ENCODE peak calls at places on chromosomes 4 and X, in five cellular contexts. V, G, J, M and K are unnamed samples.
A peak's percentile ranks its signal among the peaks of the same experiment; 100 is the strongest.

GRCh38 chr4:77100234-77100633 is 24.4 kb upstream of the CCNI start:
- DNase-seq in V (no peak), G (no peak), J (no peak), M (no peak), K (no peak)

GRCh38 chr4:44544158-44544557 is 95.5 kb upstream of the KCTD8 start:
- DNase-seq in V (no peak), G (no peak), J (no peak), M (no peak), K (no peak)

GRCh38 chr4:7101692-7102515 is 34.0 kb upstream of the GRPEL1 start:
- DNase-seq in V (peak; percentile 62), G (peak; percentile 46), J (peak; percentile 73), M (peak; percentile 29), K (peak; percentile 77)

GRCh38 chrX:50707955-50708694 is 105.9 kb downstream of the SHROOM4 start:
- DNase-seq in V (no peak), G (no peak), J (no peak), M (no peak), K (no peak)

GRCh38 chr4:152258804-152259708 is 276.8 kb downstream of the FBXW7 start:
- DNase-seq in V (no peak), G (peak; percentile 48), J (no peak), M (no peak), K (no peak)

GRCh38 chr4:3413675-3414420 is 27.9 kb upstream of the HGFAC start:
- DNase-seq in V (no peak), G (no peak), J (no peak), M (no peak), K (no peak)

GRCh38 chrX:7318246-7318645 is 170.3 kb upstream of the PUDP start:
- DNase-seq in V (no peak), G (no peak), J (no peak), M (no peak), K (no peak)

GRCh38 chrX:56797966-56798711 is 69.1 kb downstream of the NBDY start:
- DNase-seq in V (peak; percentile 59), G (no peak), J (no peak), M (no peak), K (no peak)

GRCh38 chr4:24974252-24974580 is 56.5 kb downstream of the LGI2 start:
- DNase-seq in V (no peak), G (no peak), J (no peak), M (no peak), K (no peak)

GRCh38 chr4:124943145-124943889 is 230.8 kb upstream of the ANKRD50 start:
- DNase-seq in V (no peak), G (peak; percentile 24), J (no peak), M (no peak), K (no peak)

GRCh38 chrX:131060147-131060546 is 2.0 kb downstream of the ARHGAP36 start:
- DNase-seq in V (no peak), G (no peak), J (no peak), M (no peak), K (no peak)

GRCh38 chr4:144574004-144574403 is 72.0 kb upstream of the HHIP start:
- DNase-seq in V (no peak), G (no peak), J (peak; percentile 22), M (no peak), K (no peak)

GRCh38 chr4:39840027-39840426 is 137.7 kb downstream of the PDS5A start:
- DNase-seq in V (no peak), G (no peak), J (no peak), M (no peak), K (no peak)

GRCh38 chr4:107988763-107989035 is 990 bp upstream of the HADH start:
- DNase-seq in V (no peak), G (no peak), J (no peak), M (no peak), K (no peak)

GRCh38 chrX:113962338-113962737 is 621.5 kb upstream of the HTR2C start:
- DNase-seq in V (no peak), G (no peak), J (no peak), M (no peak), K (no peak)

GRCh38 chr4:171101845-171102244 is 711.4 kb upstream of the GALNTL6 start:
- DNase-seq in V (peak; percentile 4), G (no peak), J (no peak), M (no peak), K (no peak)

GRCh38 chr4:145796338-145796737 is 116.4 kb downstream of the C4orf51 start:
- DNase-seq in V (no peak), G (no peak), J (no peak), M (no peak), K (no peak)

GRCh38 chrX:9681422-9681821 is 84.2 kb downstream of the GPR143 start:
- DNase-seq in V (no peak), G (no peak), J (no peak), M (no peak), K (no peak)

GRCh38 chrX:41408576-41408975 is 38.6 kb upstream of the NYX start:
- DNase-seq in V (no peak), G (no peak), J (no peak), M (no peak), K (no peak)

GRCh38 chr4:155249036-155249566 is 40.7 kb downstream of the NPY2R start:
- DNase-seq in V (no peak), G (no peak), J (no peak), M (no peak), K (no peak)

GRCh38 chr4:147958459-147959065 is 226.7 kb downstream of the ARHGAP10 start:
- DNase-seq in V (no peak), G (no peak), J (peak; percentile 12), M (no peak), K (no peak)

GRCh38 chr4:52586069-52586468 is 73.0 kb downstream of the USP46 start:
- DNase-seq in V (no peak), G (no peak), J (no peak), M (no peak), K (no peak)

GRCh38 chrX:41672643-41673042 is 16.1 kb upstream of the GPR34 start:
- DNase-seq in V (no peak), G (no peak), J (no peak), M (no peak), K (no peak)

GRCh38 chrX:84865113-84865512 is 138.6 kb upstream of the APOOL start:
- DNase-seq in V (no peak), G (no peak), J (no peak), M (no peak), K (no peak)

GRCh38 chr4:122666527-122667245 is 45.8 kb upstream of the IL21 start:
- DNase-seq in V (no peak), G (peak; percentile 52), J (no peak), M (no peak), K (no peak)

GRCh38 chrX:14125451-14125850 is 95.8 kb upstream of the GEMIN8 start:
- DNase-seq in V (no peak), G (no peak), J (no peak), M (no peak), K (no peak)

DNA sequence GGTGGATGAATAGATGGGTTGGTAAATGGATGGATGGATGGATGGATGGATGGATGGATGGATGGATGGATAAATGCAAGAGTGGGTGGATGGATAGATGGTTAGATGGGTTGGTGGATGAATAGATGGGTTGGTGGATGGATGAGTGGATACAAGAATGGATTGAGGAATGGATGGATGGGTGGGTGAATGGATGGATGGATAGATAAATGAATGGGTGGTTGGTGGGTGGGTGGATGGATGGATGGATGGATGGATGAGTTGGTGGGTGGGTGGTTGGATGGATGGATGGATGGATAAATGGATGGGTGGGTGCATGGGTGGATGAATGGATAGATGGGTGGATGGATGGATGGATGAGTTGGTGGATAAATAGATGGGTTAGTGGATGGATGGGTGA is 13.8 kb upstream of the CRLF2 start:
- DNase-seq in V (no peak), G (no peak), J (no peak), M (no peak), K (no peak)
- H3K9me3 ChIP-seq in V (no peaks in the 10 kb centered on the region), G (no peaks in the 10 kb centered on the region), J (no peaks in the 10 kb centered on the region), M (peaks cover 10% of the 10 kb centered on the region), K (peaks cover 6% of the 10 kb centered on the region)

DNA sequence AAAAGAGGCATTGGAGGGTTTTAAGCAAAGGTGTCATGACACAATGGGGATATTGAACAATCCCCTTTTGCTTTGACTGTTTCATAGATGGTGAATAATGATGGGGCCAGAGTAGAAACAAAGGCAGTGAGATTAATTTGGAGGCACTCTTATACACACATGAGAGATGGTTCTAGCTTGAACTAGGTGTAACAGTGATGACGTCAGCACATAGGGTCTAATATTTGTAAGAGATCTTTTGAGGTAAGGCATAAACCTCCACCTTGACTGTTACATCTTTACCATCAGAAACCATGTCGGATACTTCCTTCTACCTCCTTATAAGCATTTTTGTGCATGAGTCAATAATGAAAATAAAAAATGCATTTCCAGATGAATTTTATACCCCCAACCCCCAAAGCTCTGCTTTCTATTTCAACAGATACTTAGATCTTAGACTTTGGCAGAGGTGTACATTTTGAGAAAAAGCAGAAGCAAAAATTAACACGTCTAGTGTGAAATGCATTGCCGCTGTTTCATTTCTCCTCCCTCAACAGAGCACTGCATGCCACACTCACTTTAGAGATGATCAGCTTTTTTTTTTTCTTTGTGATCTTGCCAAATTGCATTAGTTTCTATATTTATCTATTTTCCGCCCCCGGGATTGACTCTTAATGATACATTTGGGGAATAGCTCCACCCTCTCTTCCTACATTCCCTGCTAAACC is 87.2 kb downstream of the HS3ST1 start:
- DNase-seq in V (no peak), G (no peak), J (no peak), M (no peak), K (no peak)
- H3K9me3 ChIP-seq in V (no peaks in the 10 kb centered on the region), G (no peaks in the 10 kb centered on the region), J (no peaks in the 10 kb centered on the region), M (no peaks in the 10 kb centered on the region), K (no peaks in the 10 kb centered on the region)

GRCh38 chr4:126871810-126872209 is 760.9 kb upstream of the INTU start:
- DNase-seq in V (no peak), G (no peak), J (no peak), M (no peak), K (no peak)

GRCh38 chr4:126874533-126874932 is 758.2 kb upstream of the INTU start:
- DNase-seq in V (no peak), G (no peak), J (no peak), M (no peak), K (no peak)

GRCh38 chr4:126869967-126870366 is 762.8 kb upstream of the INTU start:
- DNase-seq in V (no peak), G (no peak), J (no peak), M (no peak), K (no peak)
- H3K9me3 ChIP-seq in V (no peaks in the 10 kb centered on the region), G (no peaks in the 10 kb centered on the region), J (no peaks in the 10 kb centered on the region), M (no peaks in the 10 kb centered on the region), K (no peaks in the 10 kb centered on the region)

GRCh38 chrX:44954562-44954961 is 81.6 kb downstream of the KDM6A start:
- DNase-seq in V (no peak), G (no peak), J (no peak), M (no peak), K (no peak)

GRCh38 chrX:44949125-44949524 is 76.1 kb downstream of the KDM6A start:
- DNase-seq in V (no peak), G (no peak), J (no peak), M (no peak), K (no peak)

GRCh38 chrX:44952329-44953027 is 79.5 kb downstream of the KDM6A start:
- DNase-seq in V (no peak), G (no peak), J (no peak), M (no peak), K (no peak)

GRCh38 chrX:44953734-44954502 is 80.9 kb downstream of the KDM6A start:
- DNase-seq in V (no peak), G (no peak), J (peak; percentile 55), M (no peak), K (no peak)

DNA sequence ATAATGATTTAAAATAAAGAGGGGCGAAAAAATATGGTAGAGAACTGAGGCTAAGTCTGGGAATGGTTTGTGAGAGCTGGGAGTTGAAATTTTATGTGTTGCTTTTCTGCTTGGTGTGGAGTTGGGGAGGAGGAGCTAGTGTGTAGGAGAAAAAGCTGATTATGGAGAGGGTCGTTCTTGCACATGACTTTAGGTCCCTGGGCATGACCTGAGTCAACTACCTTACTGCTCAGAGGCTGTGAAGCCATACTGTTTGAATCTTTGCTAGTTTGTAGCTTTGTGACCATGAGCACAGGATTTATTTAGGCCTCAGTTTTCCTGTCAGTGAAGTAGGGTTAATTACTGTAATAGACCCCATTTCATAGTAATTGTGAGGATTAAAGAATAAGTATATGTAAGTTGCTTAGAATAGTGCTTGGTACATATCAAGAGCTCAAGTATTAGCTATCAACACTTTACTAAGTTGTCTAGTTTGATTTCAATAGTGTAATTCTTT is 78.6 kb downstream of the KDM6A start:
- DNase-seq in V (no peak), G (no peak), J (no peak), M (no peak), K (no peak)
- H3K9me3 ChIP-seq in V (no peaks in the 10 kb centered on the region), G (no peaks in the 10 kb centered on the region), J (no peaks in the 10 kb centered on the region), M (no peaks in the 10 kb centered on the region), K (no peaks in the 10 kb centered on the region)